ENCODE peak calls at places on chromosomes 2 and 18, in six cellular contexts. One of them, this sample, is unnamed.

GRCh38 chr18:44897445-44898215 is 216.9 kb downstream of the SETBP1 start:
- DNase-seq in osteoblast: no peak
- DNase-seq in Peyer's patch: no peak
- DNase-seq in psoas muscle: no peak
- DNase-seq in CD8-positive, alpha-beta T cell: no peak
- DNase-seq in heart right ventricle: no peak
- DNase-seq in this sample: no peak

GRCh38 chr2:113124181-113124961 is 3.0 kb upstream of the IL1RN start:
- DNase-seq in Peyer's patch: no peak
- DNase-seq in heart right ventricle: no peak
- DNase-seq in osteoblast: no peak
- DNase-seq in CD8-positive, alpha-beta T cell: no peak
- DNase-seq in psoas muscle: no peak
- DNase-seq in this sample: peak

GRCh38 chr2:226790436-226790835 is 9.2 kb downstream of the IRS1 start:
- DNase-seq in osteoblast: no peak
- DNase-seq in Peyer's patch: no peak
- DNase-seq in CD8-positive, alpha-beta T cell: no peak
- DNase-seq in psoas muscle: no peak
- DNase-seq in heart right ventricle: no peak
- DNase-seq in this sample: no peak

GRCh38 chr2:72815655-72816268 is 10.1 kb downstream of the EXOC6B start:
- DNase-seq in osteoblast: no peak
- DNase-seq in psoas muscle: no peak
- DNase-seq in CD8-positive, alpha-beta T cell: no peak
- DNase-seq in heart right ventricle: no peak
- DNase-seq in Peyer's patch: no peak
- DNase-seq in this sample: no peak

GRCh38 chr2:218569661-218570500 is 1.2 kb downstream of the CNOT9 start:
- DNase-seq in psoas muscle: no peak
- DNase-seq in osteoblast: peak
- DNase-seq in CD8-positive, alpha-beta T cell: no peak
- DNase-seq in Peyer's patch: no peak
- DNase-seq in heart right ventricle: no peak
- DNase-seq in this sample: peak

GRCh38 chr18:75524181-75524580 is 96.7 kb upstream of the SMIM21 start:
- DNase-seq in osteoblast: no peak
- DNase-seq in psoas muscle: no peak
- DNase-seq in heart right ventricle: no peak
- DNase-seq in Peyer's patch: no peak
- DNase-seq in CD8-positive, alpha-beta T cell: no peak
- DNase-seq in this sample: no peak

GRCh38 chr2:7676714-7677113 is 759.5 kb downstream of the RNF144A start:
- DNase-seq in heart right ventricle: no peak
- DNase-seq in CD8-positive, alpha-beta T cell: no peak
- DNase-seq in psoas muscle: no peak
- DNase-seq in osteoblast: no peak
- DNase-seq in Peyer's patch: no peak
- DNase-seq in this sample: no peak

GRCh38 chr2:196162586-196163180 is 8.7 kb downstream of the STK17B start:
- DNase-seq in Peyer's patch: no peak
- DNase-seq in osteoblast: no peak
- DNase-seq in heart right ventricle: no peak
- DNase-seq in CD8-positive, alpha-beta T cell: no peak
- DNase-seq in psoas muscle: no peak
- DNase-seq in this sample: no peak

GRCh38 chr2:68185541-68186164 is 28.0 kb downstream of the PNO1 start:
- DNase-seq in CD8-positive, alpha-beta T cell: peak
- DNase-seq in psoas muscle: peak
- DNase-seq in heart right ventricle: peak
- DNase-seq in osteoblast: no peak
- DNase-seq in Peyer's patch: peak
- DNase-seq in this sample: no peak

GRCh38 chr2:52536929-52537460 is 1230.6 kb upstream of the CHAC2 start:
- DNase-seq in heart right ventricle: no peak
- DNase-seq in psoas muscle: no peak
- DNase-seq in CD8-positive, alpha-beta T cell: no peak
- DNase-seq in osteoblast: no peak
- DNase-seq in Peyer's patch: no peak
- DNase-seq in this sample: peak

GRCh38 chr2:207825958-207826330 is 56.2 kb upstream of the FZD5 start:
- DNase-seq in Peyer's patch: no peak
- DNase-seq in osteoblast: no peak
- DNase-seq in heart right ventricle: no peak
- DNase-seq in psoas muscle: no peak
- DNase-seq in CD8-positive, alpha-beta T cell: no peak
- DNase-seq in this sample: no peak

GRCh38 chr2:150531626-150532419 is 44.4 kb upstream of the RND3 start:
- DNase-seq in osteoblast: no peak
- DNase-seq in Peyer's patch: no peak
- DNase-seq in heart right ventricle: no peak
- DNase-seq in CD8-positive, alpha-beta T cell: no peak
- DNase-seq in psoas muscle: no peak
- DNase-seq in this sample: no peak

GRCh38 chr18:80176334-80177080 is 67.4 kb downstream of the ADNP2 start:
- DNase-seq in osteoblast: peak
- DNase-seq in psoas muscle: no peak
- DNase-seq in heart right ventricle: no peak
- DNase-seq in CD8-positive, alpha-beta T cell: no peak
- DNase-seq in Peyer's patch: no peak
- DNase-seq in this sample: no peak

GRCh38 chr18:8081872-8082553 is 514.9 kb downstream of the PTPRM start:
- DNase-seq in osteoblast: no peak
- DNase-seq in CD8-positive, alpha-beta T cell: no peak
- DNase-seq in psoas muscle: no peak
- DNase-seq in heart right ventricle: no peak
- DNase-seq in Peyer's patch: no peak
- DNase-seq in this sample: no peak

GRCh38 chr2:30482025-30482424 is 35.0 kb downstream of the LCLAT1 start:
- DNase-seq in CD8-positive, alpha-beta T cell: no peak
- DNase-seq in heart right ventricle: no peak
- DNase-seq in psoas muscle: no peak
- DNase-seq in Peyer's patch: no peak
- DNase-seq in osteoblast: no peak
- DNase-seq in this sample: no peak

GRCh38 chr2:105576440-105577241 is 168.1 kb upstream of the NCK2 start:
- DNase-seq in osteoblast: peak
- DNase-seq in psoas muscle: no peak
- DNase-seq in CD8-positive, alpha-beta T cell: no peak
- DNase-seq in heart right ventricle: peak
- DNase-seq in Peyer's patch: no peak
- DNase-seq in this sample: peak

GRCh38 chr2:8574196-8575010 is 107.5 kb upstream of the ID2 start:
- DNase-seq in Peyer's patch: no peak
- DNase-seq in psoas muscle: no peak
- DNase-seq in CD8-positive, alpha-beta T cell: no peak
- DNase-seq in heart right ventricle: no peak
- DNase-seq in osteoblast: peak
- DNase-seq in this sample: no peak

GRCh38 chr2:102027036-102027702 is 35.4 kb downstream of the IL1R2 start:
- DNase-seq in CD8-positive, alpha-beta T cell: no peak
- DNase-seq in heart right ventricle: no peak
- DNase-seq in psoas muscle: no peak
- DNase-seq in osteoblast: peak
- DNase-seq in Peyer's patch: no peak
- DNase-seq in this sample: no peak

GRCh38 chr2:133737597-133737996 is 169.3 kb upstream of the NCKAP5 start:
- DNase-seq in CD8-positive, alpha-beta T cell: no peak
- DNase-seq in osteoblast: peak
- DNase-seq in psoas muscle: no peak
- DNase-seq in heart right ventricle: no peak
- DNase-seq in Peyer's patch: no peak
- DNase-seq in this sample: no peak

GRCh38 chr2:227322530-227323190 is 2.4 kb upstream of the MFF start:
- DNase-seq in Peyer's patch: no peak
- DNase-seq in osteoblast: no peak
- DNase-seq in psoas muscle: no peak
- DNase-seq in CD8-positive, alpha-beta T cell: no peak
- DNase-seq in heart right ventricle: no peak
- DNase-seq in this sample: no peak

GRCh38 chr2:3427272-3427671 is 47.8 kb downstream of the TRAPPC12 start:
- DNase-seq in osteoblast: peak
- DNase-seq in CD8-positive, alpha-beta T cell: no peak
- DNase-seq in Peyer's patch: no peak
- DNase-seq in psoas muscle: no peak
- DNase-seq in heart right ventricle: no peak
- DNase-seq in this sample: no peak

GRCh38 chr2:213246665-213247281 is 37.5 kb upstream of the SPAG16 start:
- DNase-seq in osteoblast: no peak
- DNase-seq in Peyer's patch: no peak
- DNase-seq in CD8-positive, alpha-beta T cell: peak
- DNase-seq in psoas muscle: no peak
- DNase-seq in heart right ventricle: no peak
- DNase-seq in this sample: peak

DNA sequence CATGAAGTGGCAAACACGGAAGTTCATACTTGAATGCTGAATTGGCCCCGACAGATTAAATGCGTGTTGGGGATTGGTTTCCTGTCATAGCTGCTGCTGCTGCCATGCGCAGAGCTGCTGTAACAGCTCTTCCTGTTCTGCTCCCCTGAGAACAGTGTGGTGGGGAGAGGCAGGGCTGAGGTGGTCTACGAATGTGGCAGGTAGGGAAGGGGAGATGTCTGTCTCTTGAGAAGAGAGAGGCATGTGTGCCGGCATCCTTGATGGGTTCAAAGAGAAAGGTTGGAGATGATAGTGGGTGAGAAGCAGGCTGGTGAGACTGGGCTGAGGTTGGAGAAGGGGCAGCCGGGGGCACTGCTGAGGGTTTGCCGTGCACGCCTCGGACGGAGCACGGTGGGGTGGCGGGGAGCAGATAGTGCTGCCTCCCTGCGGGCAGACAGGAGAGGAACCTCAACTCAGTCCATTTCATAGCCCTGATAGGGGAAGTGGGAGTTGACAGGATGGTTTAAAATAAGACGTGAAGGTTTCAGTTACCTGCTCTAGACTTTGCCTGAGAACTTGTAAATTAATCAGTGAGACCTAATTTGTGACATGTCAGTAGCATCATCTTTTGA is 46.1 kb downstream of the TMEM185B start:
- DNase-seq in osteoblast: peak
- DNase-seq in psoas muscle: peak
- DNase-seq in heart right ventricle: peak
- DNase-seq in Peyer's patch: peak
- DNase-seq in CD8-positive, alpha-beta T cell: peak
- DNase-seq in this sample: peak
- TF ChIP-seq CTCF in osteoblast: peak
- TF ChIP-seq CTCF in psoas muscle: no peak
- TF ChIP-seq CTCF in heart right ventricle: peak
- TF ChIP-seq CTCF in Peyer's patch: peak
- TF ChIP-seq CTCF in CD8-positive, alpha-beta T cell: peak
- TF ChIP-seq CTCF in this sample: peak

GRCh38 chr18:58205780-58206160 is 161.7 kb downstream of the NEDD4L start:
- DNase-seq in CD8-positive, alpha-beta T cell: no peak
- DNase-seq in psoas muscle: no peak
- DNase-seq in Peyer's patch: no peak
- DNase-seq in heart right ventricle: no peak
- DNase-seq in osteoblast: no peak
- DNase-seq in this sample: no peak
- H3K27ac ChIP-seq in CD8-positive, alpha-beta T cell: no peak
- H3K27ac ChIP-seq in psoas muscle: no peak
- H3K27ac ChIP-seq in Peyer's patch: no peak
- H3K27ac ChIP-seq in heart right ventricle: no peak
- H3K27ac ChIP-seq in osteoblast: peak
- H3K27ac ChIP-seq in this sample: no peak

GRCh38 chr2:23721454-23721826 is 205.5 kb downstream of the ATAD2B start:
- DNase-seq in Peyer's patch: no peak
- DNase-seq in CD8-positive, alpha-beta T cell: no peak
- DNase-seq in heart right ventricle: no peak
- DNase-seq in osteoblast: no peak
- DNase-seq in psoas muscle: no peak
- DNase-seq in this sample: no peak
- TF ChIP-seq CTCF in Peyer's patch: no peak
- TF ChIP-seq CTCF in CD8-positive, alpha-beta T cell: no peak
- TF ChIP-seq CTCF in heart right ventricle: no peak
- TF ChIP-seq CTCF in osteoblast: no peak
- TF ChIP-seq CTCF in psoas muscle: no peak
- TF ChIP-seq CTCF in this sample: no peak

GRCh38 chr2:200377774-200378336 is 71.4 kb downstream of the SPATS2L start:
- DNase-seq in heart right ventricle: no peak
- DNase-seq in psoas muscle: no peak
- DNase-seq in Peyer's patch: peak
- DNase-seq in osteoblast: no peak
- DNase-seq in CD8-positive, alpha-beta T cell: no peak
- DNase-seq in this sample: no peak

GRCh38 chr2:200380139-200380561 is 73.7 kb downstream of the SPATS2L start:
- DNase-seq in psoas muscle: no peak
- DNase-seq in Peyer's patch: no peak
- DNase-seq in CD8-positive, alpha-beta T cell: no peak
- DNase-seq in osteoblast: no peak
- DNase-seq in heart right ventricle: no peak
- DNase-seq in this sample: no peak

GRCh38 chr2:200379481-200380120 is 73.1 kb downstream of the SPATS2L start:
- DNase-seq in Peyer's patch: no peak
- DNase-seq in osteoblast: no peak
- DNase-seq in psoas muscle: no peak
- DNase-seq in CD8-positive, alpha-beta T cell: no peak
- DNase-seq in heart right ventricle: no peak
- DNase-seq in this sample: peak

GRCh38 chr2:200377143-200377773 is 70.8 kb downstream of the SPATS2L start:
- DNase-seq in CD8-positive, alpha-beta T cell: no peak
- DNase-seq in Peyer's patch: no peak
- DNase-seq in osteoblast: no peak
- DNase-seq in heart right ventricle: no peak
- DNase-seq in psoas muscle: no peak
- DNase-seq in this sample: no peak

GRCh38 chr2:200378652-200379290 is 72.3 kb downstream of the SPATS2L start:
- DNase-seq in psoas muscle: no peak
- DNase-seq in Peyer's patch: no peak
- DNase-seq in CD8-positive, alpha-beta T cell: no peak
- DNase-seq in osteoblast: no peak
- DNase-seq in heart right ventricle: no peak
- DNase-seq in this sample: no peak
- H3K27ac ChIP-seq in psoas muscle: no peak
- H3K27ac ChIP-seq in Peyer's patch: no peak
- H3K27ac ChIP-seq in CD8-positive, alpha-beta T cell: no peak
- H3K27ac ChIP-seq in osteoblast: peak
- H3K27ac ChIP-seq in heart right ventricle: no peak
- H3K27ac ChIP-seq in this sample: no peak

This sample was measured in RWPE1.